ENCODE peak calls at places on chromosomes 7 and 10, in nine cellular contexts. V, I, Y, L, T, W, N, E and K are unnamed samples.

GRCh38 chr10:75817224-75817623 is 385.8 kb downstream of the LRMDA start:
- DNase-seq in V (no peak), I (no peak), Y (no peak), L (no peak), T (no peak), W (no peak), N (no peak), E (no peak), K (no peak)

GRCh38 chr7:40579401-40579800 is 444.6 kb downstream of the SUGCT start:
- DNase-seq in V (no peak), I (no peak), Y (no peak), L (no peak), T (no peak), W (no peak), N (no peak), E (no peak), K (no peak)

GRCh38 chr10:130929422-130930325 is 381.8 kb downstream of the TCERG1L start:
- DNase-seq in V (no peak), I (no peak), Y (no peak), L (no peak), T (no peak), W (no peak), N (no peak), E (no peak), K (no peak)

GRCh38 chr10:132532174-132532573 is 5.4 kb upstream of the INPP5A start:
- DNase-seq in V (no peak), I (no peak), Y (no peak), L (no peak), T (no peak), W (no peak), N (no peak), E (no peak), K (no peak)

GRCh38 chr7:27560706-27561235 is 101.9 kb downstream of the HIBADH start:
- DNase-seq in V (no peak), I (no peak), Y (no peak), L (no peak), T (no peak), W (no peak), N (no peak), E (no peak), K (no peak)

GRCh38 chr7:96414931-96415292 is 93.0 kb upstream of the SLC25A13 start:
- DNase-seq in V (peak; percentile 35), I (peak; percentile 7), Y (no peak), L (peak; percentile 12), T (no peak), W (no peak), N (peak; percentile 71), E (no peak), K (no peak)

GRCh38 chr10:27717191-27717590 is 28.4 kb downstream of the MKX start:
- DNase-seq in V (no peak), I (no peak), Y (no peak), L (no peak), T (no peak), W (no peak), N (no peak), E (no peak), K (no peak)

GRCh38 chr7:69603937-69604494 is 5.7 kb downstream of the AUTS2 start:
- DNase-seq in V (no peak), I (peak; percentile 53), Y (no peak), L (no peak), T (no peak), W (no peak), N (no peak), E (no peak), K (no peak)

GRCh38 chr7:25369794-25370193 is 141.5 kb upstream of the NPVF start:
- DNase-seq in V (no peak), I (no peak), Y (peak; percentile 34), L (no peak), T (no peak), W (no peak), N (no peak), E (no peak), K (no peak)

GRCh38 chr10:127906548-127907377 is at the start of gene PTPRE:
- DNase-seq in V (peak; percentile 59), I (no peak), Y (peak; percentile 83), L (peak; percentile 83), T (peak; percentile 97), W (peak; percentile 79), N (no peak), E (no peak), K (peak; percentile 91)

GRCh38 chr10:124632064-124632531 is 112.1 kb downstream of the FAM53B start:
- DNase-seq in V (no peak), I (no peak), Y (peak; percentile 94), L (no peak), T (peak; percentile 86), W (no peak), N (peak; percentile 8), E (no peak), K (no peak)

GRCh38 chr7:41912426-41912825 is 209.5 kb upstream of the INHBA start:
- DNase-seq in V (no peak), I (no peak), Y (no peak), L (no peak), T (no peak), W (no peak), N (no peak), E (no peak), K (no peak)

GRCh38 chr7:45495618-45496017 is 78.5 kb upstream of the ADCY1 start:
- DNase-seq in V (no peak), I (no peak), Y (no peak), L (no peak), T (no peak), W (no peak), N (no peak), E (no peak), K (no peak)

GRCh38 chr7:12584940-12585339 is 14.4 kb downstream of the SCIN start:
- DNase-seq in V (no peak), I (peak; percentile 46), Y (no peak), L (peak; percentile 21), T (no peak), W (no peak), N (no peak), E (no peak), K (no peak)

GRCh38 chr10:82027711-82028110 is 152.7 kb downstream of the NRG3 start:
- DNase-seq in V (no peak), I (no peak), Y (no peak), L (no peak), T (no peak), W (no peak), N (no peak), E (no peak), K (no peak)

GRCh38 chr10:33716461-33717267 is 382.2 kb upstream of the NRP1 start:
- DNase-seq in V (no peak), I (no peak), Y (no peak), L (no peak), T (no peak), W (no peak), N (no peak), E (no peak), K (no peak)

GRCh38 chr10:76779163-76779820 is 858.3 kb downstream of the KCNMA1 start:
- DNase-seq in V (no peak), I (no peak), Y (no peak), L (no peak), T (no peak), W (no peak), N (no peak), E (no peak), K (no peak)

GRCh38 chr7:160958-161725 is 31.2 kb upstream of the FAM20C start:
- DNase-seq in V (no peak), I (no peak), Y (no peak), L (no peak), T (peak; percentile 81), W (no peak), N (no peak), E (no peak), K (no peak)

GRCh38 chr7:157903715-157904114 is 566.9 kb downstream of the DNAJB6 start:
- DNase-seq in V (no peak), I (no peak), Y (no peak), L (no peak), T (no peak), W (no peak), N (no peak), E (no peak), K (no peak)
- TF ChIP-seq EP300 in V (no peak), I (no peak), Y (no peak), L (no peak), T (no peak), W (no peak), N (no peak), E (no peak), K (no peak)

GRCh38 chr10:61452655-61453641 is at the start of gene TMEM26:
- DNase-seq in V (peak; percentile 18), I (no peak), Y (no peak), L (peak; percentile 51), T (peak; percentile 74), W (peak; percentile 85), N (no peak), E (no peak), K (no peak)

GRCh38 chr10:61454541-61454940 is 1.4 kb upstream of the TMEM26 start:
- DNase-seq in V (no peak), I (no peak), Y (no peak), L (no peak), T (no peak), W (no peak), N (no peak), E (no peak), K (no peak)

GRCh38 chr10:61456095-61456789 is 3.1 kb upstream of the TMEM26 start:
- DNase-seq in V (no peak), I (no peak), Y (no peak), L (no peak), T (no peak), W (no peak), N (no peak), E (no peak), K (no peak)

GRCh38 chr10:61451357-61451756 is 1.8 kb downstream of the TMEM26 start:
- DNase-seq in V (no peak), I (no peak), Y (no peak), L (no peak), T (no peak), W (no peak), N (no peak), E (no peak), K (no peak)

DNA sequence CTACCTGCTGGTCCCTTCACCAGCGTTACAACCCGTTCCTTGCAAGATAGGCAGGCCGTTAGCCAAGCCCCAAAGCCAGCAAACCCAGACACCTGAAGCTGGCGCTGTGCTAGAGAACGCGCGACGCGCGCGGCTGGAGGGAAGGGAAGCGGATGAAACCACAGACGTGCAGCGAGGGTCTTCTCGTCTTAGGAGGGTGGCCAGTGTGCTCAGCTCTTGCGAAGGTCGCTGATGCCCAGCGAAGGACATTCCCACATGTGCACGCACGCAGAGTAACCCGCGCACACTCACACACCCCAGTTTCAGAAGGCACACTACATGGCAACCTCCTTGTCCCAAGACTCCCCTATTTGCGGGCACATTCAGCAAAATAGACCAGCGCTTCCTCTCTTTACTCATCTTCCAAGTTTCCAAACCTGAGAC is 941 bp downstream of the TMEM26 start:
- DNase-seq in V (no peak), I (no peak), Y (peak; percentile 27), L (no peak), T (peak; percentile 72), W (no peak), N (no peak), E (no peak), K (no peak)
- TF ChIP-seq POLR2AphosphoS5 in V (no peak), I (no peak), Y (no peak), L (no peak), T (no peak), W (no peak), N (no peak), E (no peak), K (no peak)

GRCh38 chr10:103793920-103794883 is 61.2 kb downstream of the SH3PXD2A start:
- DNase-seq in V (no peak), I (no peak), Y (peak; percentile 92), L (peak; percentile 88), T (no peak), W (peak; percentile 77), N (peak; percentile 99), E (no peak), K (no peak)
- TF ChIP-seq POLR2A in V (no peak), I (no peak), Y (no peak), L (peak; percentile 46), T (no peak), W (no peak), N (peak; percentile 64), E (no peak), K (no peak)

GRCh38 chr7:6221340-6222319 is 50.8 kb downstream of the CYTH3 start:
- DNase-seq in V (no peak), I (no peak), Y (no peak), L (no peak), T (no peak), W (no peak), N (no peak), E (no peak), K (no peak)
- TF ChIP-seq EP300 in V (peak; percentile 75), I (no peak), Y (no peak), L (no peak), T (no peak), W (no peak), N (no peak), E (no peak), K (no peak)